ENCODE peak calls at places on chromosomes 6 and 20, in four cellular contexts. D is spleen, Q is iris pigment epithelial cell, I is PC-9. Z is an unnamed sample.

GRCh38 chr6:10847684-10848083 is 9.3 kb upstream of the MAK start:
- DNase-seq in Q (no peak), I (no peak), D (no peak), Z (no peak)

GRCh38 chr20:40637176-40637575 is 51.9 kb downstream of the MAFB start:
- DNase-seq in I (no peak), Q (no peak), D (no peak), Z (no peak)

GRCh38 chr20:40532103-40532502 is 156.9 kb downstream of the MAFB start:
- DNase-seq in Q (peak), I (peak), D (no peak), Z (no peak)

GRCh38 chr20:62010551-62011402 is 54.9 kb downstream of the TAF4 start:
- DNase-seq in I (peak), Q (peak), D (no peak), Z (no peak)

GRCh38 chr6:125302840-125303511 is 1.2 kb upstream of the HDDC2 start:
- DNase-seq in Q (peak), D (no peak), I (no peak), Z (no peak)

GRCh38 chr6:166456360-166457156 is 73.8 kb upstream of the MPC1 start:
- DNase-seq in D (no peak), I (no peak), Q (peak), Z (no peak)

GRCh38 chr6:38319259-38320255 is 320.2 kb downstream of the BTBD9 start:
- DNase-seq in D (no peak), I (no peak), Q (peak), Z (peak)

GRCh38 chr6:33577106-33577535 is 3.0 kb downstream of the BAK1 start:
- DNase-seq in D (peak), I (peak), Q (no peak), Z (no peak)

GRCh38 chr6:163780993-163781392 is 366.5 kb downstream of the QKI start:
- DNase-seq in D (no peak), Q (no peak), I (no peak), Z (no peak)

GRCh38 chr6:74356385-74356784 is 660.4 kb downstream of the CD109 start:
- DNase-seq in D (no peak), I (no peak), Q (peak), Z (peak)